ENCODE peak calls at places on chromosomes 3 and 15, in eight cellular contexts. W is MM.1S, X is neural progenitor cell, V is PC-3, H is colonic mucosa, C is GM23248, I is mesenchymal stem cell, N is IMR-90. K is an unnamed sample. For H3K36me3, the result is how much of the 10 kb centered on the place peaks cover.

GRCh38 chr3:12286927-12287726 is 1.7 kb upstream of the PPARG start:
- DNase-seq in I (peak), C (peak), W (no peak), X (peak), H (peak), N (no peak), V (peak), K (no peak)

GRCh38 chr3:99776516-99777209 is 41.0 kb upstream of the CMSS1 start:
- DNase-seq in W (no peak), C (no peak), H (no peak), X (no peak), I (no peak), V (peak), N (peak), K (no peak)

GRCh38 chr3:14773691-14774128 is 45.1 kb upstream of the FGD5 start:
- DNase-seq in N (no peak), W (no peak), C (no peak), H (peak), V (no peak), X (no peak), I (no peak), K (no peak)

GRCh38 chr3:188296761-188297689 is 143.1 kb downstream of the LPP start:
- DNase-seq in X (no peak), C (peak), W (no peak), I (peak), N (peak), V (peak), H (peak), K (no peak)

GRCh38 chr3:136818851-136819783 is at the start of gene SLC35G2:
- DNase-seq in W (no peak), V (peak), N (peak), X (peak), C (peak), I (peak), H (peak), K (no peak)

GRCh38 chr15:63856711-63857458 is 23.1 kb upstream of the HERC1 start:
- DNase-seq in H (no peak), X (no peak), V (peak), C (peak), I (peak), W (no peak), N (peak), K (no peak)

GRCh38 chr3:197592361-197593045 is 36.7 kb upstream of the BDH1 start:
- DNase-seq in N (no peak), W (no peak), C (no peak), X (no peak), V (no peak), H (no peak), I (no peak), K (no peak)

GRCh38 chr3:172709776-172710708 is 825 bp downstream of the NCEH1 start:
- DNase-seq in W (peak), I (peak), V (peak), X (peak), H (peak), C (peak), N (peak), K (peak)

GRCh38 chr3:198071602-198072285 is 111.7 kb downstream of the LMLN start:
- DNase-seq in V (peak), X (peak), W (no peak), H (no peak), C (peak), I (peak), N (peak), K (peak)

GRCh38 chr3:51942603-51943450 is 664 bp downstream of the PARP3 start:
- DNase-seq in N (peak), W (peak), I (peak), X (no peak), C (peak), H (peak), V (peak), K (no peak)

GRCh38 chr3:8622873-8623725 is 21.5 kb downstream of the SSUH2 start:
- DNase-seq in H (peak), N (peak), C (peak), X (peak), V (peak), I (peak), W (peak), K (peak)

GRCh38 chr3:156388469-156389150 is 166.3 kb downstream of the SSR3 start:
- DNase-seq in C (peak), I (peak), N (peak), W (peak), V (no peak), X (no peak), H (no peak), K (no peak)

GRCh38 chr3:21274000-21274671 is 476.9 kb downstream of the ZNF385D start:
- DNase-seq in X (no peak), C (peak), W (no peak), N (peak), V (peak), H (no peak), I (no peak), K (no peak)

GRCh38 chr15:36527512-36528162 is 51.8 kb upstream of the CDIN1 start:
- DNase-seq in V (no peak), H (no peak), X (peak), N (no peak), I (no peak), C (peak), W (no peak), K (no peak)

GRCh38 chr15:77975332-77976119 is 102.0 kb downstream of the TBC1D2B start:
- DNase-seq in N (no peak), V (no peak), C (no peak), W (no peak), X (no peak), I (peak), H (peak), K (no peak)

GRCh38 chr15:38991126-38991525 is 426.5 kb upstream of the RASGRP1 start:
- DNase-seq in W (no peak), C (peak), I (peak), N (peak), V (peak), X (peak), H (no peak), K (peak)

GRCh38 chr3:183434992-183435391 is 6.6 kb upstream of the MCF2L2 start:
- DNase-seq in W (no peak), N (no peak), I (no peak), H (no peak), X (peak), C (no peak), V (no peak), K (peak)

GRCh38 chr3:119598410-119599098 is 869 bp downstream of the PLA1A start:
- DNase-seq in C (no peak), V (no peak), H (no peak), X (no peak), I (no peak), W (no peak), N (no peak), K (no peak)

GRCh38 chr3:71987089-71987735 is 202.3 kb upstream of the PROK2 start:
- DNase-seq in V (peak), H (no peak), C (peak), X (no peak), I (peak), N (peak), W (no peak), K (no peak)

GRCh38 chr3:16728762-16729745 is 123.8 kb upstream of the DAZL start:
- DNase-seq in I (no peak), H (no peak), V (peak), W (no peak), C (peak), N (peak), X (no peak), K (no peak)

GRCh38 chr15:63408514-63408913 is 26.9 kb upstream of the CA12 start:
- DNase-seq in I (no peak), V (no peak), H (no peak), C (peak), W (no peak), X (no peak), N (no peak), K (no peak)

GRCh38 chr3:146496726-146497125 is 27.4 kb upstream of the PLSCR2 start:
- DNase-seq in I (no peak), C (no peak), X (no peak), H (no peak), W (no peak), V (no peak), N (no peak), K (no peak)

GRCh38 chr3:63565220-63565619 is 87.3 kb upstream of the SNTN start:
- DNase-seq in I (no peak), N (no peak), V (no peak), H (no peak), W (no peak), C (no peak), X (no peak), K (no peak)

GRCh38 chr3:128422762-128423524 is 43.7 kb downstream of the DNAJB8 start:
- DNase-seq in I (no peak), H (no peak), C (no peak), V (no peak), X (no peak), W (no peak), N (no peak), K (no peak)

GRCh38 chr15:31049682-31050606 is 51.6 kb downstream of the TRPM1 start:
- DNase-seq in X (no peak), I (no peak), W (no peak), C (no peak), N (no peak), H (no peak), V (no peak), K (no peak)

GRCh38 chr3:196872316-196872715 is 4.6 kb downstream of the SENP5 start:
- DNase-seq in W (no peak), H (no peak), X (no peak), V (no peak), C (no peak), N (peak), I (peak), K (no peak)

GRCh38 chr3:27900316-27900715 is 178.2 kb upstream of the EOMES start:
- DNase-seq in N (no peak), W (no peak), I (no peak), X (no peak), V (no peak), C (no peak), H (no peak), K (no peak)

GRCh38 chr15:29774900-29775299 is 47.4 kb downstream of the TJP1 start:
- DNase-seq in W (no peak), H (no peak), I (peak), X (no peak), V (peak), C (peak), N (peak), K (no peak)

DNA sequence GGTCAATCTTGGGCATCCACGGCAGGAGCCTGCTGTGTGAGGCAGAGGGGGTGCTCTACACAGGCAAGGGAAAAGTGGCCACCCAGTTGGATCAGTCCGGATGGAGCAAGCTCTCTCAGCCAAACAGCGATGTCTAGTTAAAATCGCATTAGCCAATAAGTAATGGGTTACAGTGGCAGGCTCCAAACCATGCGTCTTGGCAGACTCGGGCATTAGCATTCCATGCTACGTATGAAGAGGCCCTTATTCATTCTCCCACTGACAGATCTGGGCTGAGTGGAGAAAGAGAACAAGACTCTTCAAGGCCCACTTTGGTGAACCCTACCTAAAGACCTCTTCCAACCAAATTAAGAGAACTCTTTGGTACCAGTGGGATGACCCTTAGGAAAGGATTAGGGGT is 49.3 kb downstream of the CCNB2 start:
- DNase-seq in X (no peak), V (no peak), N (no peak), H (no peak), C (peak), I (no peak), W (no peak), K (no peak)
- H3K36me3 ChIP-seq in X (under half), V (under half), N (under half), H (under half), C (half or more), I (half or more), W (under half), K (half or more)

GRCh38 chr3:125358923-125359322 is 16.2 kb downstream of the ZNF148 start:
- DNase-seq in C (no peak), H (no peak), V (no peak), I (no peak), W (no peak), N (no peak), X (no peak), K (no peak)

GRCh38 chr3:125356140-125357026 is 18.7 kb downstream of the ZNF148 start:
- DNase-seq in C (peak), V (no peak), N (no peak), I (no peak), H (no peak), W (no peak), X (no peak), K (no peak)

GRCh38 chr3:125357837-125358236 is 17.3 kb downstream of the ZNF148 start:
- DNase-seq in V (no peak), C (peak), N (no peak), W (no peak), I (no peak), H (no peak), X (no peak), K (no peak)

GRCh38 chr3:125359700-125360099 is 15.4 kb downstream of the ZNF148 start:
- DNase-seq in N (no peak), X (no peak), H (no peak), C (no peak), W (no peak), I (no peak), V (no peak), K (no peak)

GRCh38 chr3:125357032-125357658 is 18.0 kb downstream of the ZNF148 start:
- DNase-seq in W (no peak), H (peak), N (peak), I (peak), V (peak), C (peak), X (peak), K (no peak)
- H3K9ac ChIP-seq in W (no peak), H (peak), N (peak), I (peak), V (peak), C (peak), X (no peak), K (no peak)

GRCh38 chr3:73004316-73004715 is 7.7 kb downstream of the PPP4R2 start:
- DNase-seq in V (no peak), W (no peak), H (no peak), C (no peak), X (no peak), I (no peak), N (no peak), K (no peak)
- H3K36me3 ChIP-seq in V (under half), W (under half), H (under half), C (under half), X (under half), I (under half), N (under half), K (half or more)

GRCh38 chr15:98146031-98146430 is 185.5 kb downstream of the ARRDC4 start:
- DNase-seq in W (no peak), N (no peak), C (no peak), V (no peak), I (no peak), X (no peak), H (no peak), K (no peak)

GRCh38 chr15:98151098-98151497 is 190.6 kb downstream of the ARRDC4 start:
- DNase-seq in N (no peak), I (no peak), C (no peak), W (no peak), X (no peak), H (no peak), V (no peak), K (no peak)

GRCh38 chr15:98150531-98150930 is 190.0 kb downstream of the ARRDC4 start:
- DNase-seq in C (no peak), H (no peak), V (no peak), N (no peak), W (peak), X (no peak), I (no peak), K (no peak)

GRCh38 chr15:98147415-98147814 is 186.9 kb downstream of the ARRDC4 start:
- DNase-seq in H (no peak), X (no peak), N (no peak), V (no peak), I (no peak), W (no peak), C (no peak), K (no peak)

DNA sequence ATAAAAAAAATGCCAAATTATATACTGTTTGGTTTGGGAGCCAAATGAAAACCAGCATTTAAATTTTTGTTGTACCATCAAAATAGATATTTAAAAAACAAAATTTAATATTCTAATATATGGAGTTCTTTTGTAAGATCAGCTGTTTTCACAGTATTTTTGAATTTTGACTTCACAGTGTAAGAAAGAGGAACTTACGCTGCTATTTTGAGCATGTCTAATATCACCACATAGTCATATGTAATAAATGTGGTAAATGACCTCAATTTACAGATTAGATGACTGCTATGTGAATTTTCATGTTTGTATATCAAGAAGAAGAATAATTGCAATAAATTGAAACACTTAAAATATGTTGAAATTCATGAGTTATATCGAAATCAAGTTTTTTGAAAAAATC is 189.6 kb downstream of the ARRDC4 start:
- DNase-seq in I (no peak), W (no peak), N (no peak), X (no peak), V (no peak), C (no peak), H (no peak), K (no peak)
- H3K9ac ChIP-seq in I (no peak), W (no peak), N (no peak), X (no peak), V (no peak), C (no peak), H (no peak), K (no peak)

GRCh38 chr3:37290551-37290950 is 116.2 kb upstream of the LRRFIP2 start:
- DNase-seq in C (peak), X (peak), V (no peak), W (no peak), N (peak), I (peak), H (no peak), K (peak)
- H3K36me3 ChIP-seq in C (under half), X (under half), V (under half), W (under half), N (under half), I (under half), H (under half), K (under half)

DNA sequence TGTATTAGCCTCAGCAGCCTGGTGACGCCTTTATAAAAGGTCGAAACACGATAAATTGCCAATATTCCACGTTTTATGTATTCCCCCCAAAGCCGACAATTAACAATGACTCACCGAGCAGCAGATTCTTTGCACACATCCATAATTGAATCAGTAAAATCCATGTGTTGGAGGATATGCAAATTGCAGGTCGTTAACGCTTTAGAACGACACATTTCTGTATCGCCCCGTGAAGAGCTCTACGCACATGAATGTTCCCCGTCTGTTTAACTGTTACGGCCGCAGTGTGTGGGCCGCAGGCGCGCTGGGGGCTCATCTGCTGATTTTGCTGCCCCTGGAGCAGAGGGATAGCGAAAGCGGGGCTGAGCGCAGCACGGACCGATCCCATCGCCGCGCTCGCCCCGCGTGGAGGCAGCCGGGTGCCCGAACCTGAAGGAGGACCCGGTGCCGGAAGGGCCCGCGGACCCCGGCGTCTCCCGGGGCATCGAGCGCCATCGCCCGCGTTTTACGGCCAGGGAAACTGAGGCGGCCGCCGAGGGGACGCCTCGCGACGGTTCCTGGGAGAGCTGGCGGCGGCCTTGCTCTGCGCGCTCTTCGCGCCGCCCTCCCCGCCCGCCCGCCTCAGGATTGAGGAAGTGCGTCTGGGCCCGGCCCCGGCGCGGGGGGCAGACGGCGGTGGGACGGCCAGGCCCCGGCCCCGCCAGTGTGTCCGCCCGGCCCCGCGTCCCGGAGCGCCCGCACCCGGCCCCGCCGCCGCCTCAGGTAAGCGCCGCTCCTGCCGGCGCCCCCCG is at the start of gene LRRK1:
- DNase-seq in W (peak), X (peak), N (peak), C (peak), I (peak), V (peak), H (peak), K (no peak)
- H3K9ac ChIP-seq in W (peak), X (no peak), N (peak), C (peak), I (peak), V (peak), H (peak), K (peak)

DNA sequence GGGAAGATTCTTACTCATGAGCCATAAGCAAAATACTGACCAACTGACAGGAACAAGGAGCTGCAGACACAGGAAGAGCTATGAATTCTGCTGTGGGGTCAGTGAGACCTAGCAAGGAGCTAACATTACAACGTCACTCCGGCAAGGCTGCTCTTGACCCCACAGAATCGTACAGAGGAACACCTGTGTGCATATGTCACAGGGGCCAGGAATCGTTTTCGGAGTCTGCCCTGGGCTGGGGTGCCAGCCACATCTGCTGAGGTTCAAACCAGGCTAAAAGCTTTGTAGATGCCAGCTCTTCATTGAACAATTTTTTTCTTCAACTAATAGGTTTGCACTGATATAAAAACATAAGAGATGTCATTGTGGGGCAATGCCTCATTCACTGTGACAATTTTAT is 82.6 kb downstream of the LRRK1 start:
- DNase-seq in W (no peak), C (no peak), X (no peak), V (no peak), H (peak), N (no peak), I (no peak), K (no peak)
- H3K36me3 ChIP-seq in W (under half), C (under half), X (under half), V (under half), H (under half), N (under half), I (under half), K (under half)

K was measured in NT2/D1.